ENCODE peak calls at places on chromosomes 7 and 10, in seven cellular contexts. R is tibial nerve; L is lower lobe of right lung; D is CD8-positive, alpha-beta T cell; F is body of pancreas; S is naive thymus-derived CD4-positive, alpha-beta T cell; N is heart right ventricle. B is an unnamed sample.
A peak's percentile ranks its signal among the peaks of the same experiment; 100 is the strongest.

GRCh38 chr10:112755446-112756117 is 194.5 kb upstream of the TCF7L2 start:
- DNase-seq in R (no peak), L (no peak), D (no peak), F (no peak), S (no peak), N (no peak), B (no peak)

GRCh38 chr10:70222340-70222794 is 10.9 kb downstream of the PPA1 start:
- DNase-seq in R (no peak), L (no peak), D (no peak), F (no peak), S (no peak), N (no peak), B (no peak)

GRCh38 chr7:84735021-84735420 is 451.8 kb downstream of the SEMA3D start:
- DNase-seq in R (no peak), L (no peak), D (no peak), F (no peak), S (no peak), N (no peak), B (no peak)

GRCh38 chr10:101280511-101280910 is 51.2 kb upstream of the LBX1 start:
- DNase-seq in R (no peak), L (no peak), D (no peak), F (no peak), S (no peak), N (no peak), B (no peak)

GRCh38 chr7:37352251-37352650 is 96.4 kb downstream of the ELMO1 start:
- DNase-seq in R (no peak), L (no peak), D (no peak), F (no peak), S (no peak), N (no peak), B (no peak)

GRCh38 chr10:50624866-50625491 is 1.2 kb upstream of the SGMS1 start:
- DNase-seq in R (peak; percentile 48), L (peak; percentile 80), D (peak; percentile 57), F (no peak), S (peak; percentile 48), N (peak; percentile 54), B (peak; percentile 68)

GRCh38 chr7:131105294-131105802 is 222.3 kb upstream of the MKLN1 start:
- DNase-seq in R (peak; percentile 20), L (no peak), D (no peak), F (no peak), S (no peak), N (no peak), B (no peak)

GRCh38 chr10:79286318-79286951 is 60.8 kb upstream of the PPIF start:
- DNase-seq in R (peak; percentile 54), L (peak; percentile 92), D (peak; percentile 78), F (peak; percentile 48), S (peak; percentile 58), N (peak; percentile 57), B (no peak)

GRCh38 chr10:34244787-34245484 is 570.2 kb downstream of the PARD3 start:
- DNase-seq in R (no peak), L (no peak), D (no peak), F (no peak), S (no peak), N (no peak), B (no peak)

GRCh38 chr10:10803273-10803672 is 214.4 kb upstream of the CELF2 start:
- DNase-seq in R (peak; percentile 18), L (no peak), D (no peak), F (no peak), S (no peak), N (peak; percentile 67), B (peak; percentile 85)

GRCh38 chr7:150948791-150949251 is 29.3 kb downstream of the KCNH2 start:
- DNase-seq in R (no peak), L (peak; percentile 42), D (no peak), F (no peak), S (no peak), N (no peak), B (no peak)

GRCh38 chr10:133357293-133358151 is at the start of gene FUOM:
- DNase-seq in R (no peak), L (peak; percentile 87), D (peak; percentile 57), F (peak; percentile 41), S (peak; percentile 63), N (peak; percentile 64), B (peak; percentile 79)

GRCh38 chr7:95441042-95441823 is 6.4 kb upstream of the PON2 start:
- DNase-seq in R (no peak), L (no peak), D (no peak), F (no peak), S (no peak), N (no peak), B (no peak)

GRCh38 chr10:100942229-100942628 is 27.1 kb upstream of the SEMA4G start:
- DNase-seq in R (no peak), L (no peak), D (no peak), F (no peak), S (no peak), N (no peak), B (no peak)

GRCh38 chr10:114031113-114031512 is 12.6 kb upstream of the ADRB1 start:
- DNase-seq in R (no peak), L (no peak), D (no peak), F (no peak), S (no peak), N (no peak), B (no peak)

GRCh38 chr10:6580279-6581029 is 378 bp upstream of the PRKCQ start:
- DNase-seq in R (no peak), L (peak; percentile 88), D (peak; percentile 81), F (peak; percentile 82), S (peak; percentile 90), N (peak; percentile 33), B (peak; percentile 68)

GRCh38 chr10:103067951-103068350 is 125.1 kb downstream of the NT5C2 start:
- DNase-seq in R (no peak), L (no peak), D (no peak), F (no peak), S (no peak), N (no peak), B (no peak)

GRCh38 chr10:21989453-21990154 is 13.9 kb downstream of the DNAJC1 start:
- DNase-seq in R (no peak), L (peak; percentile 53), D (peak; percentile 11), F (peak; percentile 37), S (no peak), N (peak; percentile 19), B (peak; percentile 19)

GRCh38 chr10:86950349-86950748 is 7.1 kb downstream of the MMRN2 start:
- DNase-seq in R (no peak), L (no peak), D (no peak), F (no peak), S (no peak), N (no peak), B (no peak)

GRCh38 chr10:74012480-74012879 is 14.6 kb downstream of the VCL start:
- DNase-seq in R (no peak), L (no peak), D (no peak), F (no peak), S (no peak), N (no peak), B (no peak)

GRCh38 chr10:74011762-74012161 is 13.8 kb downstream of the VCL start:
- DNase-seq in R (no peak), L (no peak), D (no peak), F (no peak), S (no peak), N (peak; percentile 63), B (peak; percentile 59)

GRCh38 chr10:74008212-74008731 is 10.4 kb downstream of the VCL start:
- DNase-seq in R (no peak), L (no peak), D (no peak), F (no peak), S (no peak), N (no peak), B (no peak)

GRCh38 chr10:74013004-74013403 is 15.1 kb downstream of the VCL start:
- DNase-seq in R (no peak), L (no peak), D (no peak), F (no peak), S (no peak), N (no peak), B (no peak)

GRCh38 chr10:74011016-74011415 is 13.1 kb downstream of the VCL start:
- DNase-seq in R (no peak), L (no peak), D (no peak), F (no peak), S (no peak), N (no peak), B (no peak)
- H3K9me3 ChIP-seq in R (no peaks in the 10 kb centered on the region), L (no peaks in the 10 kb centered on the region), D (no peaks in the 10 kb centered on the region), F (no peaks in the 10 kb centered on the region), S (no peaks in the 10 kb centered on the region), N (no peaks in the 10 kb centered on the region), B (no peaks in the 10 kb centered on the region)

GRCh38 chr10:105506258-105506657 is 865.2 kb downstream of the SORCS3 start:
- DNase-seq in R (no peak), L (no peak), D (no peak), F (peak; percentile 22), S (no peak), N (no peak), B (no peak)

GRCh38 chr10:105503714-105504113 is 862.6 kb downstream of the SORCS3 start:
- DNase-seq in R (no peak), L (no peak), D (no peak), F (no peak), S (no peak), N (no peak), B (no peak)

DNA sequence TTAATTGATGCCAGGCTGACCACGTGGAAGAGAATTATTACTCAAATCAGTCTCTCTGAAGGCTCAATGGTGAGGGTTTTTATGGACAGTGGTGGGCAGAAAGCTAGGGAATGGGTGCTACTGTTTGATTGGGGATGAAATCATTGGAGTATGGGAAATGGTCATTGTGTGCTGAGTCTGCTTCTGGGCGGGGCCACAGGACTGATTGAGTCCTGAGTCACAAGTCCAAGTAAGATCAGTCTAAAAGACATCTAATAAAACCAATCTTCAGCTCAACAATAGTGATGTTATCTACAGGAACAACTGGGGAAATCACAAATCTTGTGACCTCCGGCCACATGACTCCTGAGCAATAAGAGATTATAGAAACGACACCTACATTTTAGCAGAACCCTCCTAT is 868.5 kb downstream of the SORCS3 start:
- DNase-seq in R (no peak), L (no peak), D (no peak), F (no peak), S (no peak), N (no peak), B (no peak)
- H3K9me3 ChIP-seq in R (no peaks in the 10 kb centered on the region), L (no peaks in the 10 kb centered on the region), D (no peaks in the 10 kb centered on the region), F (no peaks in the 10 kb centered on the region), S (no peaks in the 10 kb centered on the region), N (no peaks in the 10 kb centered on the region), B (no peaks in the 10 kb centered on the region)

GRCh38 chr7:158373761-158374545 is 213.7 kb downstream of the PTPRN2 start:
- DNase-seq in R (no peak), L (no peak), D (no peak), F (no peak), S (no peak), N (no peak), B (peak; percentile 34)

GRCh38 chr7:158371856-158372255 is 215.8 kb downstream of the PTPRN2 start:
- DNase-seq in R (no peak), L (no peak), D (no peak), F (no peak), S (no peak), N (no peak), B (no peak)

GRCh38 chr7:158375034-158375433 is 212.6 kb downstream of the PTPRN2 start:
- DNase-seq in R (no peak), L (no peak), D (no peak), F (no peak), S (no peak), N (no peak), B (no peak)

GRCh38 chr7:158374586-158374985 is 213.0 kb downstream of the PTPRN2 start:
- DNase-seq in R (no peak), L (no peak), D (no peak), F (no peak), S (no peak), N (no peak), B (peak; percentile 78)

GRCh38 chr7:158372400-158373302 is 215.0 kb downstream of the PTPRN2 start:
- DNase-seq in R (no peak), L (no peak), D (no peak), F (no peak), S (no peak), N (no peak), B (no peak)
- H3K9me3 ChIP-seq in R (no peaks in the 10 kb centered on the region), L (no peaks in the 10 kb centered on the region), D (no peaks in the 10 kb centered on the region), F (no peaks in the 10 kb centered on the region), S (no peaks in the 10 kb centered on the region), N (no peaks in the 10 kb centered on the region), B (no peaks in the 10 kb centered on the region)

GRCh38 chr7:153402721-153403541 is 643.4 kb downstream of the ACTR3B start:
- DNase-seq in R (no peak), L (no peak), D (no peak), F (no peak), S (no peak), N (no peak), B (no peak)
- H3K9me3 ChIP-seq in R (no peaks in the 10 kb centered on the region), L (no peaks in the 10 kb centered on the region), D (no peaks in the 10 kb centered on the region), F (no peaks in the 10 kb centered on the region), S (no peaks in the 10 kb centered on the region), N (peaks cover 5% of the 10 kb centered on the region), B (no peaks in the 10 kb centered on the region)